ENCODE peak calls at places on chromosome 5, in four cellular contexts. B is Caco-2, F is transverse colon, A is fibroblast of lung. Z is an unnamed sample.
A peak's percentile ranks its signal among the peaks of the same experiment; 100 is the strongest.

GRCh38 chr5:30279237-30279636 is 914.2 kb upstream of the CDH6 start:
- DNase-seq in B (no peak), F (no peak), A (no peak), Z (no peak)

GRCh38 chr5:147479949-147480348 is 29.9 kb downstream of the DPYSL3 start:
- DNase-seq in B (no peak), F (no peak), A (no peak), Z (no peak)

GRCh38 chr5:169922474-169922873 is 57.8 kb downstream of the INSYN2B start:
- DNase-seq in B (no peak), F (no peak), A (no peak), Z (no peak)

GRCh38 chr5:83184534-83184933 is 107.2 kb downstream of the XRCC4 start:
- DNase-seq in B (no peak), F (no peak), A (peak; percentile 8), Z (peak; percentile 29)

GRCh38 chr5:174446988-174447387 is 277.4 kb upstream of the MSX2 start:
- DNase-seq in B (no peak), F (no peak), A (no peak), Z (no peak)

GRCh38 chr5:14879393-14879792 is 7.8 kb upstream of the ANKH start:
- DNase-seq in B (no peak), F (no peak), A (no peak), Z (no peak)

GRCh38 chr5:107365355-107366109 is 305.2 kb downstream of the EFNA5 start:
- DNase-seq in B (no peak), F (no peak), A (no peak), Z (no peak)

GRCh38 chr5:111498346-111498745 is 14.0 kb downstream of the STARD4 start:
- DNase-seq in B (no peak), F (no peak), A (no peak), Z (no peak)

GRCh38 chr5:97231025-97231636 is 48.1 kb upstream of the RIOK2 start:
- DNase-seq in B (no peak), F (peak; percentile 18), A (peak; percentile 89), Z (peak; percentile 72)

GRCh38 chr5:113606298-113607134 is 93.0 kb downstream of the YTHDC2 start:
- DNase-seq in B (peak; percentile 44), F (peak; percentile 11), A (peak; percentile 67), Z (peak; percentile 79)

GRCh38 chr5:104299998-104300706 is 737.6 kb upstream of the NUDT12 start:
- DNase-seq in B (no peak), F (no peak), A (no peak), Z (no peak)

GRCh38 chr5:31854181-31854624 is 215.3 kb downstream of the PDZD2 start:
- DNase-seq in B (no peak), F (no peak), A (peak; percentile 34), Z (peak; percentile 59)

GRCh38 chr5:147504001-147504400 is 5.9 kb downstream of the DPYSL3 start:
- DNase-seq in B (no peak), F (no peak), A (peak; percentile 59), Z (peak; percentile 73)

GRCh38 chr5:116237917-116238502 is 153.2 kb downstream of the COMMD10 start:
- DNase-seq in B (no peak), F (no peak), A (no peak), Z (no peak)

GRCh38 chr5:136814621-136815378 is 449.5 kb upstream of the TRPC7 start:
- DNase-seq in B (no peak), F (no peak), A (no peak), Z (peak; percentile 65)

GRCh38 chr5:78916044-78916443 is 69.1 kb downstream of the ARSB start:
- DNase-seq in B (no peak), F (no peak), A (no peak), Z (no peak)

GRCh38 chr5:79835220-79835714 is 145.6 kb downstream of the CMYA5 start:
- DNase-seq in B (no peak), F (no peak), A (no peak), Z (no peak)

GRCh38 chr5:109880907-109881685 is 191.4 kb downstream of the MAN2A1 start:
- DNase-seq in B (no peak), F (no peak), A (no peak), Z (no peak)

GRCh38 chr5:112119527-112119926 is 299.6 kb downstream of the EPB41L4A start:
- DNase-seq in B (no peak), F (no peak), A (no peak), Z (no peak)

GRCh38 chr5:6464441-6464840 is 15.8 kb downstream of the UBE2QL1 start:
- DNase-seq in B (no peak), F (no peak), A (no peak), Z (no peak)

GRCh38 chr5:100667021-100667671 is 132.0 kb downstream of the FAM174A start:
- DNase-seq in B (no peak), F (no peak), A (peak; percentile 84), Z (no peak)

GRCh38 chr5:73770601-73771025 is 144.6 kb downstream of the ARHGEF28 start:
- DNase-seq in B (no peak), F (no peak), A (peak; percentile 81), Z (no peak)

GRCh38 chr5:150063638-150064037 is 22.7 kb downstream of the CSF1R start:
- DNase-seq in B (no peak), F (no peak), A (no peak), Z (no peak)
- H3K36me3 ChIP-seq in B (no peaks in the 10 kb centered on the region), F (no peaks in the 10 kb centered on the region), A (no peaks in the 10 kb centered on the region), Z (no peaks in the 10 kb centered on the region)

DNA sequence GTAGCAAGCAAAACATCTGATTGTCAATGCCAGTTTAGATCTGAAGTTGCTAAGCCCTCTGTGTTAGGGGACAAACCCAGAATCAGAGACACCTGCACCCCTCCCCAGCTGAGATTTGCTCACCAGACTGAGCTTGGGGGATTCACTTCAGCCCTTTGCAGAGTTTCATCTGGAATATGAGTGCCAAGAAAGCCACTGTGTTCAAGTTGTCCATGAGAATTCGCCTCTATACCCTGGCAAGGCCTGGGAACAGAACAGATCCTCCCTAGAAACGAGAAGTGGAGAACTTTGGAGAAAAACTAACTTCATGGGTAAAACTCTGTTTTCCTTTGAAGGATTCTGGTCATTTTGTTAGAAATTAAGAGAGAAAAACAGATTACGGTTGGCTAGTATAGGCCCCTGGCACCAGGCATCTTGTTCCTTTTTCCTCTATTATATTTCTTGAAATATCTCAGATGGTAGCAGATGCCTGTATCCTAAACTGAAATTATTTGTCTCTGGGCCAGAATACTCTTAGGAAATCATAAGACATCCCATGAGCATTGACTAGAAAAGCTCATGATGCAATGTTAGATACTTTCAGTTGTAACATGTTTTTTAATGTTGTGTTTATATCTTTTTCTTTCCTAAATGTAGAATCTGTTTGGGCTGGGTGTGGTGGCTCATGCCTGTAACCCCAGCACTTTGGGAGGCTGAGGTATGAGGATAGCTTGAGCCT is 64.4 kb downstream of the SNX18 start:
- DNase-seq in B (no peak), F (no peak), A (peak; percentile 86), Z (peak; percentile 73)
- H3K4me3 ChIP-seq in B (no peak overlapping the region), F (no peak overlapping the region), A (no peak overlapping the region), Z (no peak overlapping the region)

GRCh38 chr5:75707911-75708509 is 9.2 kb downstream of the POC5 start:
- DNase-seq in B (no peak), F (no peak), A (no peak), Z (no peak)

GRCh38 chr5:75710630-75711029 is 6.6 kb downstream of the POC5 start:
- DNase-seq in B (no peak), F (no peak), A (no peak), Z (no peak)

GRCh38 chr5:75717082-75717922 is at the start of gene POC5:
- DNase-seq in B (peak; percentile 98), F (peak; percentile 99), A (peak; percentile 95), Z (peak; percentile 97)

GRCh38 chr5:75716715-75717081 is 539 bp downstream of the POC5 start:
- DNase-seq in B (no peak), F (no peak), A (no peak), Z (no peak)

GRCh38 chr5:75712091-75712490 is 5.1 kb downstream of the POC5 start:
- DNase-seq in B (no peak), F (no peak), A (no peak), Z (no peak)
- H3K36me3 ChIP-seq in B (peaks cover 2% of the 10 kb centered on the region), F (peaks cover 5% of the 10 kb centered on the region), A (no peaks in the 10 kb centered on the region), Z (no peaks in the 10 kb centered on the region)

DNA sequence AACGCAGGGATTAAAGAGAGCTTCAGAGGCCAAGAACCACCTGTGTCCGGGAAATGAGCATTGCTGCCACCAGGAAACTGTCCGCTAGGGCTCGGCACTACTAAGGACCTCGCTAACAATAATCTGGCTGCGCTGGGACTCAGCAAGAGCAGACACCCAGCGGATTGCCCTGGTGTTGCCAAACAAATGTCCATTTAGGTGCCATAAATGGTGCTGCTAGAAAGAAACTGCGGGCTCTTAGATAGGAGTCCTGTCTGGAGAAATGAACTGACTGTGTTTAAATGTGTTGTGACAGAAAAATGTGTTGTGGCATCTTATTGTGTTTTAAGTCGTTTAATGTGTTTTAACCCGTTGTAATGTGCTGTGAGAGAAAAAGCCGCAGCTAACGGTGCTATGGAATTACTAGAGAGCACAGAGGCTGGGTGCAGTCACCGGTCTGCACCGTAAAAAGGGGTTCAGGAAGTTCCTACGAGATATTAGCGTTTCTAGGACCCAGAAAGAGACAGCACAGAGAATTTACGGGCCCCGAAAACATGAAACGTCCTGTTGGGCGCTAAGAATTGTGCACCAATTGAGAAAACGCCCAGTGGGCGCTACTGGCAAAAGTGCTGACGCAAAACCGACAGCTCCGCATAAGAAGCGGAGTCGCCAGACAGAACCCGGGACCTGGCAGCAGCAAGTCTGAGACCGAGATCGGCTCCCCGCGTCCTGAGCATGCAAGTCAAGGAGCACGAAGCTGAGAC is 90.6 kb downstream of the ANXA2R start:
- DNase-seq in B (no peak), F (peak; percentile 76), A (peak; percentile 90), Z (no peak)
- H3K4me3 ChIP-seq in B (no peak overlapping the region), F (no peak overlapping the region), A (peak overlapping the region; percentile 7), Z (no peak overlapping the region)

GRCh38 chr5:27906481-27906880 is 868.1 kb upstream of the CDH9 start:
- DNase-seq in B (no peak), F (no peak), A (no peak), Z (no peak)

GRCh38 chr5:27906911-27907590 is 868.7 kb upstream of the CDH9 start:
- DNase-seq in B (no peak), F (no peak), A (no peak), Z (no peak)

GRCh38 chr5:27908341-27908740 is 870.0 kb upstream of the CDH9 start:
- DNase-seq in B (no peak), F (no peak), A (no peak), Z (no peak)

DNA sequence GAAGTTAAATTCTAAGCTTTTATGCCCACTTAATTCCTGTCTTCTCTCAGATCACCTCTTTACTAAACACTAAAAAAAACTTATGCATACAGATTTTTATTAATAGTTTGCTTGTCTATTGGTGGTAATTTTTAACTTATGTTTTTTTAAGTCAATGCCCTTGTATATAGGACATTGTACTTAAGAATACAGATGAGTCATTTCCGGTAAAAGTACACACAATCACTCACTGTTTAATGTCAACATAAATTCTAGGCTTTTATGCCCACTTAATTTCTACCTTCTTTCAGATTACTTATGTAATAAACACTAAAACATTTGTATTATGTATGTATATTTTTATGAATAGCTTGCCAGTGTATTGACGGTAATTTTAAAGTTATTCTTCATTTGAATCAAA is 872.8 kb upstream of the CDH9 start:
- DNase-seq in B (no peak), F (no peak), A (no peak), Z (no peak)
- H3K36me3 ChIP-seq in B (no peaks in the 10 kb centered on the region), F (no peaks in the 10 kb centered on the region), A (no peaks in the 10 kb centered on the region), Z (no peaks in the 10 kb centered on the region)

Z was measured in cardiac muscle cell.